ENCODE peak calls at places on chromosomes 13 and 19, in nine cellular contexts. B is AG09319; A is AG04450; D is naive thymus-derived CD8-positive, alpha-beta T cell; S is COR-L47; O is NCI-H2171 treated with DMSO at 0.1 percent for 48 hours; C is CD4-positive, alpha-beta T cell; L is activated CD4-positive, alpha-beta memory T cell treated with anti-CD3 and anti-CD28 coated beads for 36 hours; Z is stimulated activated naive B cell treated with anti-CD40 and anti-IgM and Interleukin-4, amounts not matched to agents 10 μg/mL and 1 μg/mL and 100 μg/mL, for 72 hours. T is an unnamed sample.

GRCh38 chr13:49836516-49836915 is 44.0 kb upstream of the KPNA3 start:
- DNase-seq in B (no peak), A (no peak), D (no peak), S (no peak), O (no peak), C (no peak), L (no peak), Z (no peak), T (no peak)

GRCh38 chr19:37855098-37855497 is 51.3 kb downstream of the WDR87 start:
- DNase-seq in B (no peak), A (no peak), D (no peak), S (no peak), O (peak), C (peak), L (peak), Z (peak), T (no peak)

GRCh38 chr13:76378767-76379166 is 507.4 kb downstream of the KCTD12 start:
- DNase-seq in B (no peak), A (no peak), D (no peak), S (no peak), O (no peak), C (no peak), L (no peak), Z (no peak), T (no peak)

GRCh38 chr19:18465964-18466339 is 28.0 kb upstream of the ISYNA1 start:
- DNase-seq in B (no peak), A (no peak), D (no peak), S (no peak), O (no peak), C (no peak), L (no peak), Z (no peak), T (no peak)

GRCh38 chr13:72805663-72806341 is 23.9 kb downstream of the PIBF1 start:
- DNase-seq in B (no peak), A (no peak), D (no peak), S (no peak), O (no peak), C (no peak), L (no peak), Z (no peak), T (no peak)

GRCh38 chr13:32117696-32118095 is 86.1 kb downstream of the FRY start:
- DNase-seq in B (no peak), A (no peak), D (no peak), S (no peak), O (no peak), C (no peak), L (no peak), Z (no peak), T (no peak)

GRCh38 chr19:48896191-48896720 is 2.3 kb downstream of the TULP2 start:
- DNase-seq in B (no peak), A (no peak), D (peak), S (no peak), O (no peak), C (peak), L (peak), Z (no peak), T (no peak)

GRCh38 chr13:35894636-35895035 is 236.5 kb downstream of the DCLK1 start:
- DNase-seq in B (no peak), A (no peak), D (no peak), S (no peak), O (no peak), C (no peak), L (no peak), Z (no peak), T (no peak)

GRCh38 chr13:110354715-110355473 is 47.8 kb downstream of the COL4A2 start:
- DNase-seq in B (no peak), A (no peak), D (no peak), S (no peak), O (no peak), C (no peak), L (no peak), Z (no peak), T (no peak)

GRCh38 chr13:27919934-27920676 is at the start of gene PDX1:
- DNase-seq in B (no peak), A (no peak), D (no peak), S (no peak), O (no peak), C (no peak), L (no peak), Z (peak), T (no peak)

GRCh38 chr13:96052655-96053002 is 572 bp downstream of the UGGT2 start:
- DNase-seq in B (peak), A (peak), D (no peak), S (peak), O (peak), C (no peak), L (no peak), Z (no peak), T (no peak)

GRCh38 chr13:40208517-40208916 is 457.9 kb downstream of the FOXO1 start:
- DNase-seq in B (no peak), A (no peak), D (no peak), S (no peak), O (no peak), C (no peak), L (no peak), Z (no peak), T (peak)

GRCh38 chr13:48159436-48160225 is 64.7 kb upstream of the MED4 start:
- DNase-seq in B (no peak), A (no peak), D (no peak), S (no peak), O (no peak), C (no peak), L (peak), Z (no peak), T (no peak)

GRCh38 chr13:70523622-70524021 is 415.4 kb upstream of the KLHL1 start:
- DNase-seq in B (no peak), A (no peak), D (no peak), S (peak), O (peak), C (no peak), L (no peak), Z (no peak), T (no peak)

GRCh38 chr19:24004166-24004565 is 82.8 kb upstream of the ZNF254 start:
- DNase-seq in B (no peak), A (no peak), D (no peak), S (no peak), O (no peak), C (no peak), L (no peak), Z (no peak), T (no peak)

GRCh38 chr19:19579533-19580361 is 38.7 kb downstream of the PBX4 start:
- DNase-seq in B (no peak), A (no peak), D (no peak), S (no peak), O (no peak), C (no peak), L (no peak), Z (no peak), T (no peak)

GRCh38 chr13:25872871-25873607 is 178.8 kb downstream of the SHISA2 start:
- DNase-seq in B (no peak), A (no peak), D (no peak), S (no peak), O (no peak), C (no peak), L (peak), Z (no peak), T (no peak)

GRCh38 chr19:3132971-3133792 is 2.7 kb upstream of the GNA15 start:
- DNase-seq in B (no peak), A (no peak), D (peak), S (peak), O (peak), C (peak), L (peak), Z (peak), T (peak)

GRCh38 chr19:14059093-14059480 is 2.8 kb downstream of the PALM3 start:
- DNase-seq in B (no peak), A (no peak), D (peak), S (no peak), O (no peak), C (peak), L (peak), Z (no peak), T (no peak)

GRCh38 chr13:50400035-50400726 is 384.9 kb downstream of the KCNRG start:
- DNase-seq in B (no peak), A (no peak), D (no peak), S (no peak), O (peak), C (no peak), L (no peak), Z (no peak), T (no peak)